ENCODE peak calls at places on chromosomes 13 and 19, in seven cellular contexts. B is left ventricle myocardium inferior, U is pancreas, E is uterus, X is heart right ventricle, H is GM23338, O is testis. N is an unnamed sample.
A peak's percentile ranks its signal among the peaks of the same experiment; 100 is the strongest.

GRCh38 chr19:55028757-55029156 is 9.3 kb downstream of the GP6 start:
- DNase-seq in B (no peak), U (no peak), E (no peak), X (no peak), H (no peak), O (no peak), N (no peak)

GRCh38 chr13:94608586-94608985 is 6.9 kb downstream of the GPR180 start:
- DNase-seq in B (no peak), U (no peak), E (no peak), X (no peak), H (no peak), O (no peak), N (no peak)

GRCh38 chr13:21234537-21234936 is 58.1 kb downstream of the MRPL57 start:
- DNase-seq in B (no peak), U (no peak), E (no peak), X (no peak), H (no peak), O (no peak), N (no peak)

GRCh38 chr19:35742121-35742724 is at the start of gene IGFLR1:
- DNase-seq in B (no peak), U (no peak), E (no peak), X (no peak), H (no peak), O (no peak), N (no peak)

GRCh38 chr19:10104665-10105221 is 1.4 kb upstream of the PPAN start:
- DNase-seq in B (no peak), U (no peak), E (no peak), X (no peak), H (no peak), O (no peak), N (no peak)

GRCh38 chr13:22108283-22108897 is 437.5 kb downstream of the FGF9 start:
- DNase-seq in B (no peak), U (no peak), E (no peak), X (no peak), H (no peak), O (no peak), N (no peak)

GRCh38 chr13:101115762-101116161 is 300.5 kb downstream of the NALCN start:
- DNase-seq in B (no peak), U (no peak), E (no peak), X (no peak), H (peak; percentile 71), O (no peak), N (no peak)

GRCh38 chr19:43622070-43622469 is 2.6 kb upstream of the ZNF428 start:
- DNase-seq in B (no peak), U (no peak), E (no peak), X (no peak), H (no peak), O (no peak), N (no peak)

GRCh38 chr13:110633776-110634175 is 18.4 kb downstream of the NAXD start:
- DNase-seq in B (no peak), U (no peak), E (no peak), X (no peak), H (no peak), O (no peak), N (no peak)

DNA sequence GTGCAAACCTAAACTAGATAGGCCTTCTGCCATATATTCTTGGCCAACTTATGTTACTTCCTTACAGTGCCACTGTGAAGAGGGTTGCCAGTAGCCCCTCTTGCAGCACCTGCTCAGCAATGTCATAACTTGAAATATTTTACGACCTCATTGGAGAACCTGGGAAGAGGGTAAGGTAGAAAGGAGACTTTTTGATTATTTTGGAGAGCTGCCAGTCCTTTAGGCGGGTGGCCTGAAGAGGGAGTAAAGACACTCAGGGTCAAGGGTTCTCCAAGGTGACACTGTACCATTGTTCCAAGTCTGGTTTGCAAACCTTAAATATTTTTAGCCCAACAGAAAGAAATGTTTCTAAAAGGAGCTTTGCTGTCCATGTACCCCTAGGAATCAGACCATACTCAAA is 118.3 kb downstream of the FLT1 start:
- DNase-seq in B (no peak), U (no peak), E (no peak), X (no peak), H (no peak), O (no peak), N (no peak)
- TF ChIP-seq CTCF in B (peak; percentile 22), U (no peak), E (no peak), X (no peak), H (peak; percentile 31), O (no peak), N (no peak)

GRCh38 chr13:29850213-29850898 is at the start of gene UBL3:
- DNase-seq in B (peak; percentile 96), U (peak; percentile 97), E (peak; percentile 98), X (peak; percentile 96), H (peak; percentile 98), O (peak; percentile 98), N (peak; percentile 98)
- H3K27ac ChIP-seq in B (peak within 1 kb of the TSS; percentile 98), U (peak within 1 kb of the TSS; percentile 96), E (peak within 1 kb of the TSS; percentile 99), X (peak within 1 kb of the TSS; percentile 98), H (peak within 1 kb of the TSS; percentile 80), O (peak within 1 kb of the TSS; percentile 100), N (peak within 1 kb of the TSS; percentile 94)

GRCh38 chr19:2312819-2313501 is 5.0 kb upstream of the LINGO3 start:
- DNase-seq in B (no peak), U (no peak), E (no peak), X (no peak), H (peak; percentile 91), O (no peak), N (no peak)

GRCh38 chr19:2317756-2318155 is 9.8 kb upstream of the LINGO3 start:
- DNase-seq in B (no peak), U (no peak), E (no peak), X (no peak), H (no peak), O (no peak), N (no peak)

GRCh38 chr19:2315121-2315817 is 7.3 kb upstream of the LINGO3 start:
- DNase-seq in B (no peak), U (no peak), E (no peak), X (no peak), H (no peak), O (no peak), N (no peak)

GRCh38 chr19:2317300-2317699 is 9.3 kb upstream of the LINGO3 start:
- DNase-seq in B (no peak), U (no peak), E (no peak), X (no peak), H (no peak), O (no peak), N (no peak)

GRCh38 chr19:2315818-2316353 is 7.9 kb upstream of the LINGO3 start:
- DNase-seq in B (peak; percentile 61), U (no peak), E (no peak), X (peak; percentile 72), H (peak; percentile 86), O (peak; percentile 79), N (no peak)
- TF ChIP-seq CTCF in B (peak; percentile 74), U (peak; percentile 35), E (no peak), X (peak; percentile 69), H (peak; percentile 81), O (peak; percentile 63), N (peak; percentile 21)

GRCh38 chr13:76711515-76712182 is 174.6 kb downstream of the KCTD12 start:
- DNase-seq in B (no peak), U (no peak), E (peak; percentile 53), X (no peak), H (no peak), O (peak; percentile 62), N (no peak)
- H3K27ac ChIP-seq in B (peak overlapping the region; percentile 74), U (no peak overlapping the region), E (peak overlapping the region; percentile 67), X (peak overlapping the region; percentile 58), H (no peak overlapping the region), O (no peak overlapping the region), N (peak overlapping the region; percentile 36)